ENCODE peak calls at places on chromosomes 1 and 21, in four cellular contexts. W is left ventricle myocardium inferior, F is AG09319, G is coronary artery. S is an unnamed sample.
A peak's percentile ranks its signal among the peaks of the same experiment; 100 is the strongest.

GRCh38 chr1:56948403-56949023 is 17.3 kb downstream of the C8B start:
- DNase-seq in W (no peak), F (peak; percentile 14), G (no peak), S (no peak)

GRCh38 chr1:201504179-201504631 is 2.7 kb downstream of the CSRP1 start:
- DNase-seq in W (no peak), F (no peak), G (no peak), S (no peak)

GRCh38 chr1:225655509-225656258 is 2.8 kb upstream of the ENAH start:
- DNase-seq in W (peak; percentile 29), F (peak; percentile 93), G (no peak), S (peak; percentile 95)

GRCh38 chr1:27719286-27720251 is 6.2 kb upstream of the FAM76A start:
- DNase-seq in W (no peak), F (no peak), G (no peak), S (peak; percentile 9)

GRCh38 chr1:198088360-198089071 is 68.3 kb upstream of the NEK7 start:
- DNase-seq in W (no peak), F (peak; percentile 32), G (no peak), S (peak; percentile 63)

GRCh38 chr1:41102208-41102607 is 80.7 kb upstream of the SLFNL1 start:
- DNase-seq in W (peak; percentile 90), F (peak; percentile 96), G (peak; percentile 93), S (peak; percentile 87)

GRCh38 chr21:26845066-26845749 is at the start of gene ADAMTS1:
- DNase-seq in W (peak; percentile 92), F (peak; percentile 89), G (peak; percentile 98), S (peak; percentile 70)

GRCh38 chr1:201108614-201109013 is 3.6 kb downstream of the CACNA1S start:
- DNase-seq in W (no peak), F (no peak), G (no peak), S (no peak)

GRCh38 chr1:89873250-89873649 is 52.4 kb downstream of the LRRC8D start:
- DNase-seq in W (no peak), F (no peak), G (no peak), S (peak; percentile 21)

GRCh38 chr1:26289158-26290059 is 9.5 kb downstream of the SH3BGRL3 start:
- DNase-seq in W (no peak), F (no peak), G (no peak), S (no peak)

GRCh38 chr1:203497378-203497777 is 3.4 kb downstream of the OPTC start:
- DNase-seq in W (no peak), F (no peak), G (no peak), S (no peak)